ENCODE peak calls at places on chromosomes 12 and 14, in six cellular contexts. A, E, Q, K, F and G are unnamed samples. For H3K27me3 and H3K36me3, the result is how much of the 10 kb centered on the place peaks cover.

GRCh38 chr14:78530078-78530477 is 359.9 kb downstream of the NRXN3 start:
- DNase-seq in A (no peak), E (no peak), Q (no peak), K (no peak), F (no peak), G (no peak)

GRCh38 chr12:78328524-78328923 is 497.8 kb downstream of the NAV3 start:
- DNase-seq in A (no peak), E (no peak), Q (no peak), K (no peak), F (no peak), G (no peak)

GRCh38 chr12:106247731-106248176 is at the start of gene CKAP4:
- DNase-seq in A (no peak), E (peak), Q (peak), K (peak), F (peak), G (peak)

GRCh38 chr12:88577537-88577936 is 2.7 kb downstream of the KITLG start:
- DNase-seq in A (no peak), E (no peak), Q (no peak), K (no peak), F (no peak), G (no peak)

GRCh38 chr14:82837611-82838140 is 1304.0 kb upstream of the SEL1L start:
- DNase-seq in A (no peak), E (no peak), Q (no peak), K (no peak), F (no peak), G (no peak)

GRCh38 chr12:91781114-91781513 is 364.5 kb downstream of the BTG1 start:
- DNase-seq in A (no peak), E (no peak), Q (no peak), K (no peak), F (no peak), G (no peak)

GRCh38 chr12:31860401-31860800 is 98.8 kb upstream of the RESF1 start:
- DNase-seq in A (no peak), E (no peak), Q (no peak), K (no peak), F (no peak), G (no peak)

GRCh38 chr12:99658950-99659349 is 11.4 kb downstream of the GARIN6 start:
- DNase-seq in A (no peak), E (no peak), Q (no peak), K (no peak), F (no peak), G (no peak)

GRCh38 chr12:108804361-108804949 is 52.9 kb downstream of the SSH1 start:
- DNase-seq in A (no peak), E (no peak), Q (no peak), K (no peak), F (no peak), G (no peak)

GRCh38 chr14:35374273-35374681 is 30.3 kb downstream of the NFKBIA start:
- DNase-seq in A (no peak), E (no peak), Q (no peak), K (no peak), F (peak), G (no peak)

GRCh38 chr14:99740411-99740810 is 52.8 kb upstream of the EML1 start:
- DNase-seq in A (no peak), E (no peak), Q (no peak), K (no peak), F (no peak), G (no peak)

GRCh38 chr14:100748944-100749343 is 22.3 kb downstream of the DLK1 start:
- DNase-seq in A (no peak), E (no peak), Q (no peak), K (no peak), F (no peak), G (no peak)

GRCh38 chr12:12582193-12582881 is 19.7 kb upstream of the DUSP16 start:
- DNase-seq in A (no peak), E (no peak), Q (no peak), K (no peak), F (no peak), G (no peak)

GRCh38 chr14:43005807-43006206 is 1399.1 kb downstream of the LRFN5 start:
- DNase-seq in A (no peak), E (no peak), Q (no peak), K (no peak), F (no peak), G (no peak)

GRCh38 chr12:88188180-88188579 is 46.1 kb downstream of the TMTC3 start:
- DNase-seq in A (no peak), E (no peak), Q (no peak), K (no peak), F (no peak), G (no peak)

GRCh38 chr12:13203028-13203922 is 6.7 kb downstream of the EMP1 start:
- DNase-seq in A (no peak), E (no peak), Q (no peak), K (peak), F (no peak), G (no peak)

GRCh38 chr14:104262515-104263514 is 124.4 kb downstream of the KIF26A start:
- DNase-seq in A (peak), E (no peak), Q (no peak), K (peak), F (peak), G (no peak)

GRCh38 chr12:91144053-91144452 is 32.8 kb upstream of the LUM start:
- DNase-seq in A (no peak), E (no peak), Q (no peak), K (no peak), F (no peak), G (no peak)

GRCh38 chr12:38386238-38386985 is 69.8 kb downstream of the ALG10B start:
- DNase-seq in A (no peak), E (no peak), Q (no peak), K (no peak), F (no peak), G (no peak)

GRCh38 chr12:97637770-97638169 is 175.2 kb downstream of the RMST start:
- DNase-seq in A (no peak), E (no peak), Q (no peak), K (no peak), F (no peak), G (no peak)

GRCh38 chr14:36217732-36218131 is 41.2 kb upstream of the PTCSC3 start:
- DNase-seq in A (no peak), E (no peak), Q (no peak), K (no peak), F (peak), G (no peak)

GRCh38 chr14:92973798-92974372 is 50.9 kb downstream of the CHGA start:
- DNase-seq in A (no peak), E (no peak), Q (no peak), K (no peak), F (no peak), G (no peak)

GRCh38 chr12:13095266-13095995 is 8.0 kb downstream of the GSG1 start:
- DNase-seq in A (no peak), E (no peak), Q (no peak), K (peak), F (no peak), G (no peak)

GRCh38 chr12:57047981-57048380 is 1.9 kb downstream of the MYO1A start:
- DNase-seq in A (no peak), E (no peak), Q (no peak), K (no peak), F (no peak), G (no peak)

GRCh38 chr12:95608252-95609033 is 57.2 kb upstream of the USP44 start:
- DNase-seq in A (peak), E (no peak), Q (peak), K (no peak), F (peak), G (no peak)

GRCh38 chr14:44530482-44530881 is 23.4 kb upstream of the FSCB start:
- DNase-seq in A (no peak), E (no peak), Q (no peak), K (no peak), F (no peak), G (no peak)

GRCh38 chr14:28356819-28357218 is 409.8 kb upstream of the FOXG1 start:
- DNase-seq in A (no peak), E (no peak), Q (no peak), K (no peak), F (no peak), G (no peak)

GRCh38 chr14:94933411-94933964 is 163.6 kb upstream of the GSC start:
- DNase-seq in A (no peak), E (no peak), Q (no peak), K (no peak), F (no peak), G (no peak)

GRCh38 chr12:21881950-21882349 is 59.3 kb downstream of the ABCC9 start:
- DNase-seq in A (no peak), E (no peak), Q (no peak), K (no peak), F (no peak), G (no peak)

GRCh38 chr14:89415139-89415538 is 1.9 kb downstream of the FOXN3 start:
- DNase-seq in A (no peak), E (no peak), Q (no peak), K (no peak), F (no peak), G (no peak)

GRCh38 chr12:76588881-76589565 is 29.5 kb upstream of the OSBPL8 start:
- DNase-seq in A (no peak), E (no peak), Q (no peak), K (no peak), F (no peak), G (no peak)

DNA sequence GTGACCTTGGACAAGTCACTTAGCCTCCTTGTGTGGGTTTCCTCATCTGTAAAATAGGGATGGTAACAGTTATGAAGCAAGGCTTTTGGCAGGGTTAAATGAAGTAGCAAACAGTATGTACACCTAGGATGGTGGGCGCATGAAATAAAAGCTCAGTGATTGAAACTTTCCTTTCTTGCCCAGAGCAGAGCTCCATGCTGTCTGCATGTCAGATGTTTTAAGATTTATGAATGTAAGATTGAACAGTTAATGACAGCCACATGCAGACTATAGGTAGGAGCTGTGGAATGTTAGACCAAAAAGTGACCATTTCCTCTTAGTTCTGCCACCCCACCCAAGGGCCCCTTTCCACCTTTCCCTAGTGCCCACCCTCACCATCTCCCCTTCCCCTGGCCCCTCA is 12.1 kb downstream of the ITGB7 start:
- DNase-seq in A (no peak), E (no peak), Q (no peak), K (no peak), F (no peak), G (no peak)
- H3K27me3 ChIP-seq in A (under half), E (under half), Q (under half), K (under half), F (under half), G (under half)

GRCh38 chr14:63405715-63406114 is 87.0 kb upstream of the GPHB5 start:
- DNase-seq in A (no peak), E (no peak), Q (no peak), K (no peak), F (no peak), G (no peak)

GRCh38 chr14:63398952-63399351 is 80.2 kb upstream of the GPHB5 start:
- DNase-seq in A (no peak), E (no peak), Q (no peak), K (no peak), F (no peak), G (no peak)

GRCh38 chr14:63406341-63406740 is 87.6 kb upstream of the GPHB5 start:
- DNase-seq in A (no peak), E (no peak), Q (no peak), K (no peak), F (no peak), G (no peak)

DNA sequence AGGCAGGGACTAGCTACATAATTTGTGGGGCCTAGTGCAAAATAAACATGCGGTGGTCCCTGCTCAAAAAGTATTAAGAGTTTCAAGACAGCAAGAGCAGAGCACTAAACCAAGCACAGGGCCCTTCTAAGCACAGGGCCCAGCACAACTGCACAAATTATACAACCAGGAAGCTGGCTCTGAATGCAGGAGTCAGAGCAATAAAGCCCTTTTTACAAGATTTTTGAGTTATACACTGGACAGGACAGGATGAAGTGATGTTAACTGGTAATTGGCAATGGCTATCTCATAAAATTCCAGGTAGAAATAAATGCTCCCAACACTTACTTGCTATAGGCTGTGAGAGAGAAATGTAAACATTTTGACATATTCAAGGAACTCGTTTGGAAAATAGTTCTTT is 86.2 kb upstream of the GPHB5 start:
- DNase-seq in A (no peak), E (no peak), Q (no peak), K (no peak), F (no peak), G (no peak)
- H3K27ac ChIP-seq in A (no peak), E (no peak), Q (no peak), K (no peak), F (no peak), G (no peak)

DNA sequence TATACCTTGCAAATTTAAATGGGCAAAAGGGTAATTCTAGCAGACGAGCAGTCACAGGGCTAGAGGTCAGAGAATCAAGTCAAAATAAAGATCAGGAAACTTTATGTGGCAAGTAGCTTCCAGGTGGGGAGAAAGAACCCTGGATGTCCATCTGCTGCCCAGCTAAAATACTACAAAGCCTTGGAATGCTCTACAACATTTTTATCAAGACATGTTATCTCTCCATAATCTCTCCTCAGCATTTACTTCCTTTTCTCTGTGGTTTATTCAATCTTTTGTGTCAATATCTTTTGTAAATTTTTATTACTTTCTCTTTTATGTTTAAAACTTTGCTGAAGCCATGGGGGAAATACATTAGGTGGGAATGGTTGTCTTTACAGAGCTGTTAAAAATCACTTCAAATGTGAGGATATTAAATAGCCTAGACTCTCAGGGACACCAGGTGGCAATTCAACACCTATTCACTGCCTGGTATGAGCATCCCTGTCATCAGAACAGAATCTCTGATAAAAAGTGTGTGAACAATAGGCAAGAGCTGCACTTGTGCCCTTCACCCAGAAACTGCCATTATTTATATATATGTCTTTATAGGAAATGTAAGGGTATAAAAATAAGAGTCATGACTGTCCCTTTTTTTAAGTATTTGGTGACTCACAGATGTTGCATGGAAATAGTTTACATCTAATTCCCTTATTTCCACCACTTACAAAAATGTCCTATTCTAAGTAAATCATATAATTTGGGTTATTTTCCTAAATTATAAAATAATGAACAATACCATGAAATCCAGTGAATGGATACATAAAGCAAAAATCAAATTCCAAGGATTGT is 152.9 kb downstream of the EPS8 start:
- DNase-seq in A (no peak), E (no peak), Q (no peak), K (no peak), F (no peak), G (no peak)
- H3K36me3 ChIP-seq in A (under half), E (under half), Q (under half), K (under half), F (under half), G (under half)

DNA sequence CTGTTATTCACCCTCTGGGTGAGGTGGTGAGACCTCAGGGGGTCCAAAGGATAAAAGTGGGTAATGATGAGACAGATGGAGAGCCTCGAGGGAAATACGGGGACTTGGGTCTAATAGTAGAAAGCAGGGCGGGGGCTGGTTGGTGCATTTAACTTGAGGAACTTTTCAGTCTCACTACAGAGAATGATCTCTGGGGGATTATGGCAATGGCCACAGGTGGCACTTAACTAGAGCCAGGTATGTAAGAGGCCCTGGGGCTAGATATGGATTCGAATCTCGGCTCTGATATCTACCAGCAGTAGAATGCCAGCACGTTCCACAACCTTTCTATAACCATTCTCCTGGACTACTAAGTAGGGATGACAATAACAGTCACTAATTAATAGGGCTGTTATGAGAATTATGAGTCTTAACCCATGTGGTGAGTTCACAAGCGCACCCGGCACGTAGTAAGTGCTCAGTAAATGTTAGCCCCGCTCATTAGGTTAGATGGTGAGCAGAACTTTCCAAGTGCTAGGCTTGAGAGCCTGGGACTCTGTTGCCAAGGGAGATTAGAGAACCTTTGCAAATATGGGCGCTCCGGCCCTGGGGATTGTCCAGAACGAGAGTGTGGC is 893 bp upstream of the PLXNC1 start:
- DNase-seq in A (no peak), E (no peak), Q (no peak), K (no peak), F (no peak), G (no peak)
- H3K27me3 ChIP-seq in A (half or more), E (under half), Q (under half), K (under half), F (half or more), G (under half)